ENCODE peak calls at places on chromosomes 1 and 21, in eight cellular contexts. P is activated B cell treated with CpG ODN at 0.5 μM for 24 hours, O is cardiac muscle cell, A is IMR-90, B is nephron progenitor cell, V is CMK, T is kidney tubule cell, L is H54. E is an unnamed sample.
A peak's percentile ranks its signal among the peaks of the same experiment; 100 is the strongest.

GRCh38 chr1:99728494-99729235 is 37.8 kb downstream of the FRRS1 start:
- DNase-seq in P (no peak), O (peak; percentile 61), A (peak; percentile 28), B (no peak), V (peak; percentile 24), T (peak; percentile 31), L (peak; percentile 16), E (no peak)

GRCh38 chr1:155037851-155038441 is 4.3 kb downstream of the DCST1 start:
- DNase-seq in P (no peak), O (no peak), A (no peak), B (no peak), V (no peak), T (no peak), L (no peak), E (no peak)

GRCh38 chr1:55781944-55782482 is 566.8 kb upstream of the USP24 start:
- DNase-seq in P (no peak), O (peak; percentile 50), A (peak; percentile 94), B (no peak), V (no peak), T (peak; percentile 73), L (peak; percentile 42), E (peak; percentile 48)

GRCh38 chr1:93620841-93621210 is 60.8 kb downstream of the BCAR3 start:
- DNase-seq in P (no peak), O (peak; percentile 36), A (no peak), B (no peak), V (no peak), T (peak; percentile 39), L (no peak), E (no peak)

GRCh38 chr1:25246600-25247023 is 642 bp downstream of the RSRP1 start:
- DNase-seq in P (peak; percentile 26), O (no peak), A (no peak), B (peak; percentile 57), V (no peak), T (no peak), L (no peak), E (no peak)

GRCh38 chr1:105865546-105865945 is 1190.9 kb upstream of the PRMT6 start:
- DNase-seq in P (no peak), O (no peak), A (no peak), B (no peak), V (no peak), T (peak; percentile 59), L (peak; percentile 2), E (no peak)

GRCh38 chr1:184002071-184002470 is 35.5 kb downstream of the COLGALT2 start:
- DNase-seq in P (no peak), O (peak; percentile 88), A (peak; percentile 95), B (no peak), V (no peak), T (peak; percentile 89), L (peak; percentile 54), E (peak; percentile 69)

GRCh38 chr1:221907531-221907930 is 165.6 kb upstream of the DUSP10 start:
- DNase-seq in P (no peak), O (no peak), A (no peak), B (no peak), V (no peak), T (no peak), L (no peak), E (no peak)

GRCh38 chr21:17745086-17745485 is 74.1 kb downstream of the C21orf91 start:
- DNase-seq in P (no peak), O (no peak), A (no peak), B (no peak), V (no peak), T (no peak), L (no peak), E (no peak)

GRCh38 chr1:169739980-169740379 is 6.1 kb upstream of the SELE start:
- DNase-seq in P (no peak), O (peak; percentile 68), A (no peak), B (no peak), V (no peak), T (no peak), L (no peak), E (no peak)

GRCh38 chr1:11482186-11482585 is 3.2 kb downstream of the DISP3 start:
- DNase-seq in P (no peak), O (no peak), A (no peak), B (no peak), V (no peak), T (no peak), L (no peak), E (no peak)

GRCh38 chr21:29340228-29340627 is 41.5 kb downstream of the BACH1 start:
- DNase-seq in P (no peak), O (no peak), A (peak; percentile 55), B (no peak), V (no peak), T (no peak), L (no peak), E (no peak)

GRCh38 chr1:155941845-155942507 is 538 bp downstream of the RXFP4 start:
- DNase-seq in P (peak; percentile 14), O (no peak), A (no peak), B (no peak), V (no peak), T (no peak), L (no peak), E (no peak)

GRCh38 chr1:205351984-205352713 is 4.6 kb downstream of the KLHDC8A start:
- DNase-seq in P (no peak), O (peak; percentile 40), A (peak; percentile 40), B (peak; percentile 70), V (no peak), T (peak; percentile 37), L (no peak), E (no peak)

GRCh38 chr1:67052741-67053534 is 1.0 kb downstream of the SLC35D1 start:
- DNase-seq in P (no peak), O (peak; percentile 46), A (peak; percentile 42), B (peak; percentile 45), V (no peak), T (peak; percentile 53), L (peak; percentile 15), E (peak; percentile 53)

GRCh38 chr1:225882008-225882698 is at the start of gene TMEM63A:
- DNase-seq in P (peak; percentile 85), O (peak; percentile 90), A (peak; percentile 76), B (peak; percentile 94), V (peak; percentile 81), T (peak; percentile 89), L (peak; percentile 87), E (peak; percentile 98)

GRCh38 chr1:17274186-17275170 is 25.6 kb downstream of the PADI3 start:
- DNase-seq in P (no peak), O (peak; percentile 57), A (peak; percentile 29), B (peak; percentile 83), V (peak; percentile 43), T (peak; percentile 39), L (peak; percentile 41), E (peak; percentile 75)

E was measured in AG08396.